ENCODE peak calls at places on chromosomes 12 and 14, in ten cellular contexts. X is stomach, B is IMR-90, F is HFFc6, V is thoracic aorta, Y is dorsolateral prefrontal cortex, D is SK-N-SH, S is colonic mucosa, M is heart left ventricle, Z is B cell. N is an unnamed sample.

GRCh38 chr12:108608616-108609015 is 10.7 kb upstream of the TMEM119 start:
- DNase-seq in Y (no peak), S (no peak), Z (no peak), V (no peak), F (no peak), B (no peak), X (no peak), M (no peak), D (no peak), N (no peak)

GRCh38 chr12:72547593-72547992 is 275.4 kb downstream of the TRHDE start:
- DNase-seq in M (no peak), D (no peak), X (no peak), V (no peak), B (peak; percentile 72), F (peak; percentile 9), Y (no peak), S (no peak), Z (no peak), N (no peak)

GRCh38 chr12:52870361-52871290 is 21.8 kb upstream of the KRT78 start:
- DNase-seq in F (peak; percentile 17), X (peak; percentile 81), Z (peak; percentile 68), M (peak; percentile 77), Y (peak; percentile 40), B (peak; percentile 25), D (peak; percentile 84), S (peak; percentile 94), V (no peak), N (peak; percentile 81)

GRCh38 chr12:56190695-56191155 is 1.4 kb upstream of the SMARCC2 start:
- DNase-seq in Z (no peak), F (no peak), D (no peak), Y (no peak), B (no peak), S (no peak), M (no peak), V (no peak), X (no peak), N (no peak)

GRCh38 chr12:31106101-31106803 is 32.6 kb downstream of the DDX11 start:
- DNase-seq in S (no peak), D (no peak), B (no peak), X (no peak), Y (no peak), M (no peak), Z (no peak), F (no peak), V (no peak), N (no peak)

GRCh38 chr14:50425816-50426215 is 29.1 kb upstream of the CDKL1 start:
- DNase-seq in Z (no peak), D (no peak), V (no peak), X (no peak), M (no peak), S (no peak), F (peak; percentile 9), B (peak; percentile 69), Y (no peak), N (no peak)

GRCh38 chr14:23512156-23512555 is 39.4 kb downstream of the ZFHX2 start:
- DNase-seq in F (no peak), V (no peak), B (no peak), M (no peak), D (peak; percentile 77), Z (no peak), S (no peak), X (no peak), Y (no peak), N (no peak)

GRCh38 chr14:100644383-100644782 is 57.2 kb upstream of the BEGAIN start:
- DNase-seq in V (no peak), X (no peak), B (no peak), Z (no peak), Y (no peak), F (no peak), D (peak; percentile 57), S (no peak), M (no peak), N (no peak)

GRCh38 chr12:39003541-39004160 is 98.3 kb upstream of the CPNE8 start:
- DNase-seq in F (no peak), Y (no peak), S (no peak), Z (no peak), B (no peak), D (no peak), M (no peak), X (no peak), V (no peak), N (no peak)

GRCh38 chr12:85310456-85311076 is 30.5 kb downstream of the ALX1 start:
- DNase-seq in M (no peak), S (no peak), Z (no peak), Y (no peak), X (no peak), V (no peak), F (no peak), D (no peak), B (peak; percentile 1), N (no peak)

GRCh38 chr14:106134901-106135300 is 608.5 kb downstream of the TMEM121 start:
- DNase-seq in Y (no peak), V (no peak), F (no peak), X (no peak), S (no peak), B (no peak), Z (no peak), D (no peak), M (no peak), N (no peak)

DNA sequence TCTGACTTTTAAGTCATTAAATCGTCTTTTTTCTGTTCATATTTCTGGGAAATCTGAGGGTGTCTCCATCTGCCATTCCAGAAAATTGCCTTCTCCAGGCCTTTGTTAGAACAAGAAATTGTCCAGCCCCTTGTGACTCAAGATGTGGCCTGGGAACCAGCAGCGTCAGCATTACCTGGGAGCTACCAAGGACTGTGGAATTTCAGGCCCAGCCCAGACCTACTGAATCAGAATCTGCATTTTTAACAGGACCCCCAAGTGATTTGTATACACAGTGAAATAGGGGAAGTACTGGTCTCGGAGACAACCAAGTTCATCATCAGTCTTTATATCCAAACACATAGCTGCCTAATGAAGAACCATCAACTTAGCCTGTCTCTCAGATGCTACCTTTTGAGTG is 21.3 kb downstream of the GPHB5 start:
- DNase-seq in Y (no peak), X (no peak), F (no peak), S (no peak), Z (no peak), V (no peak), B (no peak), M (no peak), D (no peak), N (no peak)
- TF ChIP-seq CTCF in Y (no peak), X (no peak), F (no peak), S (no peak), Z (no peak), V (no peak), B (no peak), M (no peak), D (no peak), N (no peak)

GRCh38 chr14:103520657-103521437 is 1.8 kb downstream of the CKB start:
- DNase-seq in M (peak; percentile 90), D (peak; percentile 92), Y (peak; percentile 80), B (peak; percentile 40), X (peak; percentile 87), S (peak; percentile 83), F (no peak), V (no peak), Z (peak; percentile 83), N (peak; percentile 62)
- TF ChIP-seq CTCF in M (peak; percentile 42), D (peak; percentile 41), Y (peak; percentile 33), B (peak; percentile 54), X (peak; percentile 44), S (peak; percentile 44), F (peak; percentile 68), V (peak; percentile 57), Z (peak; percentile 67), N (peak; percentile 56)

GRCh38 chr12:104682790-104683279 is 226.1 kb downstream of the CHST11 start:
- DNase-seq in F (no peak), D (no peak), V (no peak), X (no peak), S (no peak), Y (no peak), B (no peak), Z (peak; percentile 70), M (no peak), N (no peak)

GRCh38 chr12:104677441-104678089 is 220.8 kb downstream of the CHST11 start:
- DNase-seq in X (peak; percentile 67), F (no peak), M (no peak), B (no peak), Z (no peak), Y (no peak), S (no peak), V (no peak), D (no peak), N (peak; percentile 71)

GRCh38 chr12:104681012-104681690 is 224.4 kb downstream of the CHST11 start:
- DNase-seq in B (no peak), X (no peak), Y (no peak), V (no peak), F (no peak), M (no peak), S (no peak), D (no peak), Z (no peak), N (no peak)

GRCh38 chr12:104680506-104680905 is 223.8 kb downstream of the CHST11 start:
- DNase-seq in X (no peak), S (no peak), M (no peak), B (no peak), V (no peak), D (no peak), Z (peak; percentile 14), F (no peak), Y (no peak), N (no peak)

GRCh38 chr12:104680070-104680469 is 223.3 kb downstream of the CHST11 start:
- DNase-seq in M (no peak), B (peak; percentile 22), F (peak; percentile 15), S (no peak), Y (no peak), Z (peak; percentile 41), D (peak; percentile 27), X (no peak), V (no peak), N (no peak)
- TF ChIP-seq CTCF in M (no peak), B (peak; percentile 39), F (peak; percentile 71), S (no peak), Y (no peak), Z (peak; percentile 15), D (peak; percentile 48), X (no peak), V (no peak), N (no peak)

DNA sequence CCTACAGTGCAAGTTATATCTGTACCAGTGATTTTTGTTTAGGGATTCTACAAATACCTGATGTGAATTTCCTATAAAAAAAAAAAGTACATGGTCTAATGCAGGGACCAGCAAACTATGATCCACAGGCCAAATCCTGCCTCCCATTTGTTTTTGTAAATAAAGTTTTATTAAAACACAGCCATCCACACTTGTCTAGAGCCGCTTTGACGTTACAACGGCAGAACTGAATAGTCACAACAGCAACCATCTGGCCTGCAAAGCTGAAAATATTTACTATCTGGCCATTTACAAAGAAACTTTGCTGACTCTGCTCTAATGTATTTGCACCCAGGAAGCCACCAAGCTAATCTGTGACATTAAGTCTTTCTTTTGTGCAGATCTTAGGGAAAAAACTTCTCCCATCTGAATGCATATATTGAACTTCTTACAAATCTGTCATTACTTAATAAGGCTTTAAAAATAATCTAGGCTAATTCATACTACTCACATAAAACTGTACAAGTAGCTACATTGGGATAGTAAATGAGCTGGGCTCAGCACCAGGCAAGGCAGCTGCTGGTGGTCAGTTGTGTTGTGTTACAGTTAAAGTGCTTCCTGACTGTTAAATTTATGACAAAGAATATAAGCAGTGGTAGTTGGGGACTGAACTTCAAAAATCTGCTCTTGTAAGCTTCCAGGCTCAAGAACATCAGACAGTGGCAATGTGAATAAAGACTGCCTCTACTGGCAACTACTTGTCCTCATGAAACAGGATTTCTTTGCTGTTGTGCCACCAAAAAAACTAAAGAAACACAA is 303.3 kb downstream of the MED13L start:
- DNase-seq in V (no peak), D (no peak), F (no peak), S (no peak), B (no peak), Y (no peak), X (no peak), Z (no peak), M (no peak), N (no peak)
- TF ChIP-seq CTCF in V (no peak), D (peak; percentile 14), F (no peak), S (no peak), B (no peak), Y (no peak), X (no peak), Z (no peak), M (no peak), N (no peak)

N was measured in Calu3.